ENCODE peak calls at places on chromosomes 2 and 18, in four cellular contexts. D is T-cell; M is activated gamma-delta T cell treated with anti-CD3 and anti-CD28 coated beads, Interleukin-2, amount 50 U/mL, for 16 hours; C is GDM1. P is an unnamed sample.

GRCh38 chr18:22348521-22349316 is 69.0 kb downstream of the CTAGE1 start:
- DNase-seq in C (no peak), D (no peak), M (no peak), P (no peak)

GRCh38 chr18:79775441-79776221 is 22.1 kb upstream of the KCNG2 start:
- DNase-seq in M (no peak), D (no peak), C (no peak), P (no peak)

GRCh38 chr2:19757586-19757985 is 144.2 kb downstream of the TTC32 start:
- DNase-seq in C (no peak), D (no peak), M (no peak), P (no peak)

GRCh38 chr2:100755441-100755840 is 64.5 kb upstream of the NPAS2 start:
- DNase-seq in C (no peak), M (no peak), D (no peak), P (no peak)

GRCh38 chr2:193868833-193869232 is 1674.1 kb upstream of the TMEFF2 start:
- DNase-seq in C (no peak), M (no peak), D (no peak), P (no peak)

GRCh38 chr2:201784547-201784946 is 3.8 kb upstream of the ALS2 start:
- DNase-seq in D (no peak), M (no peak), C (no peak), P (no peak)

GRCh38 chr2:162928356-162928755 is 89.8 kb upstream of the KCNH7 start:
- DNase-seq in C (no peak), M (no peak), D (no peak), P (no peak)

GRCh38 chr2:217902281-217903141 is 100.3 kb downstream of the TNS1 start:
- DNase-seq in M (no peak), C (no peak), D (no peak), P (peak)

GRCh38 chr2:85888745-85889647 is at the start of gene ST3GAL5:
- DNase-seq in M (peak), C (peak), D (peak), P (peak)

GRCh38 chr2:190583507-190584337 is 49.2 kb upstream of the NEMP2 start:
- DNase-seq in C (no peak), M (no peak), D (no peak), P (no peak)

GRCh38 chr2:150944315-150944714 is 317.3 kb downstream of the RBM43 start:
- DNase-seq in C (no peak), D (no peak), M (no peak), P (no peak)

GRCh38 chr2:105644174-105644980 is 100.3 kb upstream of the NCK2 start:
- DNase-seq in C (no peak), D (no peak), M (no peak), P (no peak)

GRCh38 chr2:85865539-85866164 is 23.1 kb downstream of the ST3GAL5 start:
- DNase-seq in D (no peak), C (no peak), M (no peak), P (no peak)

GRCh38 chr18:25737710-25738251 is 352.6 kb downstream of the SS18 start:
- DNase-seq in C (no peak), M (no peak), D (no peak), P (no peak)

GRCh38 chr2:134504586-134505336 is 214.0 kb downstream of the TMEM163 start:
- DNase-seq in C (no peak), M (no peak), D (no peak), P (no peak)

GRCh38 chr2:197986977-197987376 is 182.6 kb downstream of the PLCL1 start:
- DNase-seq in D (no peak), M (no peak), C (no peak), P (no peak)

GRCh38 chr2:81194176-81194575 is 889.6 kb upstream of the LRRTM1 start:
- DNase-seq in M (no peak), D (no peak), C (no peak), P (no peak)

GRCh38 chr2:130825972-130826253 is 10.8 kb upstream of the ARHGEF4 start:
- DNase-seq in C (no peak), D (no peak), M (no peak), P (no peak)

GRCh38 chr2:149383340-149383739 is 53.0 kb downstream of the LYPD6 start:
- DNase-seq in M (no peak), C (no peak), D (no peak), P (no peak)

GRCh38 chr2:171703574-171704347 is 16.5 kb downstream of the DYNC1I2 start:
- DNase-seq in C (no peak), D (no peak), M (no peak), P (no peak)